ENCODE peak calls at places on chromosomes 13 and 19, in ten cellular contexts. Q is tibial nerve, S is IMR-90, G is heart left ventricle, T is Peyer's patch, H is uterus, O is ovary, X is body of pancreas, A is testis, I is spleen. K is an unnamed sample.
A peak's percentile ranks its signal among the peaks of the same experiment; 100 is the strongest.

GRCh38 chr13:27789495-27790303 is 2.6 kb upstream of the GSX1 start:
- DNase-seq in S (no peak), Q (no peak), A (no peak), X (no peak), T (no peak), H (no peak), O (no peak), I (no peak), G (no peak), K (no peak)

GRCh38 chr13:31046711-31047279 is 114.3 kb downstream of the TEX26 start:
- DNase-seq in I (no peak), X (no peak), S (peak; percentile 68), A (peak; percentile 52), Q (no peak), T (no peak), H (peak; percentile 31), O (peak; percentile 47), G (no peak), K (no peak)

GRCh38 chr19:49861541-49862410 is 5.6 kb downstream of the PNKP start:
- DNase-seq in O (peak; percentile 46), Q (no peak), A (peak; percentile 58), G (no peak), T (no peak), H (peak; percentile 18), S (no peak), I (peak; percentile 79), X (no peak), K (peak; percentile 78)

GRCh38 chr13:45102136-45102802 is 18.0 kb upstream of the GTF2F2 start:
- DNase-seq in I (no peak), A (peak; percentile 75), T (no peak), H (no peak), Q (no peak), O (no peak), X (no peak), G (no peak), S (peak; percentile 55), K (no peak)

GRCh38 chr13:23639672-23640275 is 69.6 kb downstream of the TNFRSF19 start:
- DNase-seq in Q (no peak), I (no peak), T (no peak), G (no peak), O (no peak), A (no peak), X (no peak), H (no peak), S (no peak), K (no peak)

GRCh38 chr13:44416297-44416696 is 42.7 kb downstream of the SERP2 start:
- DNase-seq in O (no peak), T (no peak), Q (no peak), I (peak; percentile 66), G (no peak), H (no peak), S (no peak), X (no peak), A (no peak), K (no peak)

GRCh38 chr19:45362291-45362690 is 8.1 kb downstream of the ERCC2 start:
- DNase-seq in Q (no peak), H (no peak), O (no peak), S (no peak), G (no peak), X (no peak), T (no peak), I (no peak), A (no peak), K (no peak)

GRCh38 chr13:112333756-112334543 is 42.2 kb upstream of the SPACA7 start:
- DNase-seq in T (no peak), Q (no peak), S (no peak), A (no peak), X (no peak), H (no peak), G (no peak), O (no peak), I (no peak), K (no peak)

GRCh38 chr19:13103961-13104847 is 1.5 kb upstream of the LYL1 start:
- DNase-seq in T (peak; percentile 94), Q (no peak), S (no peak), O (peak; percentile 57), I (peak; percentile 98), G (peak; percentile 85), X (no peak), A (peak; percentile 46), H (peak; percentile 51), K (peak; percentile 45)

GRCh38 chr19:13102416-13102665 is 317 bp downstream of the LYL1 start:
- DNase-seq in T (no peak), X (no peak), G (no peak), S (no peak), O (no peak), A (no peak), I (no peak), Q (no peak), H (no peak), K (no peak)

GRCh38 chr19:13101590-13102415 is 855 bp downstream of the LYL1 start:
- DNase-seq in H (no peak), G (no peak), X (no peak), T (no peak), I (no peak), Q (no peak), S (no peak), O (peak; percentile 19), A (no peak), K (no peak)

GRCh38 chr19:13103585-13103923 is 896 bp upstream of the LYL1 start:
- DNase-seq in I (peak; percentile 85), H (no peak), T (no peak), A (no peak), Q (no peak), X (no peak), O (no peak), G (no peak), S (no peak), K (no peak)

GRCh38 chr19:13102666-13103584 is at the start of gene LYL1:
- DNase-seq in G (peak; percentile 92), I (peak; percentile 97), S (no peak), T (peak; percentile 84), A (peak; percentile 81), X (peak; percentile 56), Q (peak; percentile 43), O (peak; percentile 75), H (peak; percentile 78), K (peak; percentile 86)
- H3K36me3 ChIP-seq in G (peaks cover 9% of the 10 kb centered on the region), I (no peaks in the 10 kb centered on the region), S (peaks cover 14% of the 10 kb centered on the region), T (no peaks in the 10 kb centered on the region), A (no peaks in the 10 kb centered on the region), X (no peaks in the 10 kb centered on the region), Q (no peaks in the 10 kb centered on the region), O (no peaks in the 10 kb centered on the region), H (no peaks in the 10 kb centered on the region), K (peaks cover 22% of the 10 kb centered on the region)

GRCh38 chr13:64078480-64078936 is 2662.9 kb upstream of the PCDH20 start:
- DNase-seq in H (no peak), A (no peak), S (no peak), T (no peak), Q (no peak), X (no peak), G (no peak), O (no peak), I (no peak), K (no peak)

GRCh38 chr13:64074989-64075474 is 2659.4 kb upstream of the PCDH20 start:
- DNase-seq in O (no peak), I (no peak), Q (no peak), G (no peak), H (no peak), X (no peak), T (no peak), S (no peak), A (no peak), K (peak; percentile 17)

GRCh38 chr13:64078025-64078424 is 2662.4 kb upstream of the PCDH20 start:
- DNase-seq in G (no peak), I (no peak), T (no peak), S (no peak), X (no peak), A (peak; percentile 48), Q (no peak), H (no peak), O (no peak), K (no peak)

GRCh38 chr13:64073203-64073602 is 2657.6 kb upstream of the PCDH20 start:
- DNase-seq in X (no peak), S (no peak), T (no peak), A (no peak), H (no peak), Q (no peak), I (no peak), O (no peak), G (no peak), K (no peak)

GRCh38 chr13:64075543-64076271 is 2660.1 kb upstream of the PCDH20 start:
- DNase-seq in X (no peak), S (no peak), H (no peak), A (peak; percentile 69), G (no peak), T (no peak), Q (no peak), I (no peak), O (no peak), K (peak; percentile 18)
- TF ChIP-seq POLR2A in X (no peak), S (no peak), H (no peak), A (no peak), G (no peak), T (no peak), Q (no peak), I (no peak), O (no peak), K (no peak)

GRCh38 chr19:17726914-17727773 is 7.9 kb downstream of the MAP1S start:
- DNase-seq in S (no peak), X (no peak), T (no peak), A (no peak), I (no peak), Q (no peak), G (no peak), O (no peak), H (no peak), K (no peak)

GRCh38 chr19:17724655-17725054 is 5.4 kb downstream of the MAP1S start:
- DNase-seq in A (no peak), S (no peak), T (no peak), I (no peak), H (no peak), O (no peak), X (no peak), Q (no peak), G (no peak), K (no peak)

GRCh38 chr19:17726136-17726741 is 7.0 kb downstream of the MAP1S start:
- DNase-seq in I (no peak), H (no peak), X (no peak), Q (no peak), S (no peak), G (no peak), T (no peak), O (no peak), A (no peak), K (no peak)

GRCh38 chr19:17727843-17728242 is 8.6 kb downstream of the MAP1S start:
- DNase-seq in I (no peak), H (no peak), X (no peak), A (no peak), G (no peak), S (no peak), O (no peak), Q (no peak), T (no peak), K (no peak)

DNA sequence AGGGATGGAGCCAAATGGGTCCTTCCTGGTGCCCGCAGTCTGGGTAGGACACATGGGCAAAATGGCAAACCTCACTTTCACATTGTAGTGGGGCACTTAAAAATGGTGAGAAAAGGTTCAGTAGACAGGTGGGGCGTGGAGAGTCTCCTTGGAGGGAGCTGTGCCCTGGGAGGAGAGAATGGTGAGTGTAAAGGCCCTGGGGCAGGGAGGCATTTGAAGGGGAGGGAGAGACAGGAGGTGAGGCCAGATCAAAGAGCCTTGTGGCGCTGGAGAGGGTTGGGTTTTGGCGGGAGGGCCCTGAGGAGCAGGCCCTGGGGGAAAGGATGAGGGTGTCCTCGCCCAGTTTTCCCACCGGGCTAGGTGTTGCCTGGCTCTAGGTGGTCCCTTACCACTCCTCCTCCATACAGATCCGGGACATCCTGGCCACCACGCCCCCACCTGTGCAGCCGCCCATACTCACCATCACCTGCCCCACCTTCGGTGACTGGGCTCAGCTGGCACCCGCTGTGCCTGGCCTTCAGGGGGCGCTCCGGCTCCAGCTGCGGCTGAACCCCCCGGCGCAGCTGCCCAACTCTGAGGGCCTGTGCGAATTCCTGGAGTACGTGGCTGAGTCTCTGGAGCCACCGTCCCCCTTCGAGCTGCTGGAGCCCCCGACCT is 6.3 kb downstream of the MAP1S start:
- DNase-seq in O (no peak), I (no peak), S (no peak), G (no peak), Q (no peak), H (no peak), A (no peak), X (no peak), T (no peak), K (no peak)
- H3K36me3 ChIP-seq in O (no peaks in the 10 kb centered on the region), I (no peaks in the 10 kb centered on the region), S (peaks cover 69% of the 10 kb centered on the region), G (peaks cover 69% of the 10 kb centered on the region), Q (no peaks in the 10 kb centered on the region), H (no peaks in the 10 kb centered on the region), A (no peaks in the 10 kb centered on the region), X (peaks cover 12% of the 10 kb centered on the region), T (no peaks in the 10 kb centered on the region), K (peaks cover 92% of the 10 kb centered on the region)

GRCh38 chr13:40389081-40389641 is 277.3 kb downstream of the FOXO1 start:
- DNase-seq in S (no peak), T (peak; percentile 40), A (no peak), X (no peak), G (no peak), Q (no peak), I (no peak), H (no peak), O (no peak), K (no peak)

GRCh38 chr13:40387775-40388174 is 278.7 kb downstream of the FOXO1 start:
- DNase-seq in H (no peak), O (no peak), X (no peak), T (no peak), Q (no peak), A (no peak), S (no peak), G (no peak), I (no peak), K (no peak)

GRCh38 chr13:40390290-40391008 is 276.0 kb downstream of the FOXO1 start:
- DNase-seq in S (no peak), A (no peak), X (no peak), O (no peak), H (no peak), Q (no peak), I (no peak), T (no peak), G (no peak), K (no peak)

GRCh38 chr13:40386586-40386985 is 279.9 kb downstream of the FOXO1 start:
- DNase-seq in I (no peak), H (no peak), G (no peak), T (no peak), S (no peak), Q (no peak), X (no peak), A (no peak), O (no peak), K (no peak)

DNA sequence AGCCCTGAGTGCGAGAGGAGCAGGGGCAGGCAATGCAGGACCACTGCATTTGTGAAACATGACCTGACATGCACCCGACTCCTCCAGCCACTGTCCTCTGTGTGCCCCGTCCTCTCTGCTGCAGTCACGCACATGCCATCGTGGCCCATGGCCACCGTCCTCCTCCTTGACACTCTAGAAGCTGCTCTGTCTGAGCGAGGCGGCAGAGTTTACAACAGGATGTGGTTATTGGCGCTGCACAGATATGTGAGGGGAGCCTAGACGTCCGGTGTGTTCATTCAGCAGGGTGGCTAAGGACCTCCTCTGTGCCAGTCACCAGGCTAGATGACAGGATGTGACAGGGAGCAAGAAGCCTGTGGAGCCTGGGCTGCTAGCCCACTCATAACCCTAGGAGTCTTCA is 277.8 kb downstream of the FOXO1 start:
- DNase-seq in H (no peak), Q (no peak), T (peak; percentile 88), G (no peak), I (peak; percentile 93), A (no peak), O (no peak), X (peak; percentile 22), S (peak; percentile 3), K (peak; percentile 39)
- TF ChIP-seq POLR2A in H (no peak), Q (no peak), T (no peak), G (no peak), I (no peak), A (no peak), O (no peak), X (peak; percentile 22), S (no peak), K (no peak)